ENCODE peak calls at places on chromosomes 7 and 10, in four cellular contexts. V is left ventricle myocardium superior, R is cerebellum, N is memory B cell. Q is an unnamed sample.

GRCh38 chr10:119659951-119660350 is 8.8 kb downstream of the BAG3 start:
- DNase-seq in V (peak; percentile 50), R (no peak), N (no peak), Q (no peak)

GRCh38 chr10:37640301-37640700 is 217.1 kb downstream of the ZNF248 start:
- DNase-seq in V (no peak), R (no peak), N (no peak), Q (no peak)

GRCh38 chr10:7890802-7891201 is 72.5 kb downstream of the TAF3 start:
- DNase-seq in V (no peak), R (no peak), N (no peak), Q (no peak)

GRCh38 chr7:33771422-33771821 is 133.9 kb upstream of the BMPER start:
- DNase-seq in V (no peak), R (no peak), N (no peak), Q (no peak)

GRCh38 chr7:139035588-139036353 is at the start of gene ZC3HAV1L:
- DNase-seq in V (peak; percentile 82), R (no peak), N (no peak), Q (peak; percentile 71)

GRCh38 chr7:141071260-141071854 is 2.5 kb upstream of the TMEM178B start:
- DNase-seq in V (peak; percentile 60), R (peak; percentile 76), N (peak; percentile 8), Q (peak; percentile 45)

GRCh38 chr7:122626785-122627184 is 72.1 kb downstream of the RNF133 start:
- DNase-seq in V (no peak), R (no peak), N (no peak), Q (no peak)

GRCh38 chr7:16420329-16420648 is 1.0 kb downstream of the CRPPA start:
- DNase-seq in V (no peak), R (no peak), N (no peak), Q (no peak)

GRCh38 chr10:129393812-129394211 is 73.2 kb upstream of the MGMT start:
- DNase-seq in V (no peak), R (no peak), N (no peak), Q (no peak)

GRCh38 chr10:11002485-11002884 is 15.2 kb upstream of the CELF2 start:
- DNase-seq in V (no peak), R (no peak), N (no peak), Q (no peak)

GRCh38 chr7:28350610-28351009 is 61.7 kb upstream of the CREB5 start:
- DNase-seq in V (no peak), R (no peak), N (no peak), Q (no peak)

GRCh38 chr7:125136755-125137547 is 207.3 kb upstream of the POT1 start:
- DNase-seq in V (no peak), R (no peak), N (no peak), Q (no peak)

GRCh38 chr10:11678074-11678793 is 63.9 kb upstream of the ECHDC3 start:
- DNase-seq in V (no peak), R (no peak), N (peak; percentile 52), Q (no peak)

GRCh38 chr10:69211524-69211923 is 8.6 kb upstream of the HKDC1 start:
- DNase-seq in V (no peak), R (no peak), N (no peak), Q (no peak)

GRCh38 chr7:47543056-47543455 is 38.9 kb downstream of the TNS3 start:
- DNase-seq in V (no peak), R (no peak), N (no peak), Q (no peak)

GRCh38 chr10:42962120-42962901 is 114.6 kb upstream of the RET start:
- DNase-seq in V (peak; percentile 67), R (no peak), N (no peak), Q (no peak)

GRCh38 chr7:138828302-138828701 is 30.3 kb upstream of the ATP6V0A4 start:
- DNase-seq in V (no peak), R (no peak), N (no peak), Q (no peak)

GRCh38 chr10:17616403-17617030 is 657 bp downstream of the HACD1 start:
- DNase-seq in V (peak; percentile 92), R (peak; percentile 67), N (no peak), Q (peak; percentile 84)

GRCh38 chr10:3976171-3976570 is 191.2 kb upstream of the KLF6 start:
- DNase-seq in V (no peak), R (no peak), N (no peak), Q (no peak)

GRCh38 chr10:88687853-88688467 is 18.1 kb upstream of the LIPK start:
- DNase-seq in V (no peak), R (peak; percentile 28), N (peak; percentile 13), Q (no peak)

GRCh38 chr10:44468965-44469364 is 84.1 kb upstream of the CXCL12 start:
- DNase-seq in V (no peak), R (no peak), N (no peak), Q (no peak)

GRCh38 chr10:30387646-30388243 is 38.7 kb upstream of the MTPAP start:
- DNase-seq in V (no peak), R (no peak), N (no peak), Q (no peak)

GRCh38 chr10:44857363-44858016 is 53.6 kb upstream of the TMEM72 start:
- DNase-seq in V (peak; percentile 82), R (peak; percentile 58), N (peak; percentile 32), Q (peak; percentile 79)

GRCh38 chr7:139775829-139776266 is 1.9 kb downstream of the HIPK2 start:
- DNase-seq in V (peak; percentile 40), R (peak; percentile 59), N (peak; percentile 45), Q (peak; percentile 84)